ENCODE peak calls at places on chromosomes 11 and 22, in six cellular contexts. G, L, Z, U, C and E are unnamed samples.

GRCh38 chr22:32331918-32332725 is 25.5 kb upstream of the RFPL3 start:
- DNase-seq in L (no peak), Z (no peak), C (no peak), G (no peak), U (no peak), E (no peak)

GRCh38 chr22:50011447-50012200 is 941 bp downstream of the IL17REL start:
- DNase-seq in C (no peak), U (no peak), L (no peak), Z (peak; percentile 6), G (no peak), E (peak; percentile 6)

GRCh38 chr11:48093323-48093722 is 113.0 kb downstream of the PTPRJ start:
- DNase-seq in G (no peak), Z (no peak), U (no peak), L (no peak), C (no peak), E (no peak)

GRCh38 chr11:119218141-119218878 is 12.2 kb downstream of the CBL start:
- DNase-seq in Z (no peak), U (no peak), L (no peak), G (peak; percentile 99), C (peak; percentile 97), E (no peak)

GRCh38 chr11:113189909-113190667 is 124.3 kb upstream of the TTC12 start:
- DNase-seq in U (no peak), Z (no peak), C (peak; percentile 92), L (no peak), G (no peak), E (no peak)

GRCh38 chr11:17813391-17814059 is 78.9 kb downstream of the KCNC1 start:
- DNase-seq in Z (no peak), U (no peak), C (no peak), G (no peak), L (no peak), E (no peak)

GRCh38 chr22:41445171-41446056 is 1.2 kb downstream of the TOB2 start:
- DNase-seq in C (peak; percentile 26), U (peak; percentile 29), L (peak; percentile 45), G (no peak), Z (no peak), E (peak; percentile 89)

GRCh38 chr11:7688238-7688826 is 15.0 kb upstream of the CYB5R2 start:
- DNase-seq in L (peak; percentile 15), Z (no peak), U (peak; percentile 55), C (peak; percentile 58), G (peak; percentile 31), E (no peak)

GRCh38 chr11:44622190-44622650 is 56.8 kb downstream of the CD82 start:
- DNase-seq in U (no peak), L (peak; percentile 1), G (no peak), C (no peak), Z (no peak), E (peak; percentile 2)

GRCh38 chr11:132116516-132116915 is 746.1 kb downstream of the NTM start:
- DNase-seq in L (no peak), C (no peak), U (no peak), Z (no peak), G (no peak), E (no peak)

GRCh38 chr11:133619973-133620372 is 87.7 kb upstream of the OPCML start:
- DNase-seq in Z (no peak), G (no peak), C (no peak), L (no peak), U (peak; percentile 28), E (peak; percentile 40)

GRCh38 chr11:126790550-126790981 is 210.0 kb downstream of the KIRREL3 start:
- DNase-seq in U (no peak), L (no peak), Z (no peak), C (peak; percentile 88), G (peak; percentile 98), E (no peak)

GRCh38 chr22:23579280-23579679 is 810 bp downstream of the IGLL1 start:
- DNase-seq in C (no peak), L (no peak), Z (no peak), U (no peak), G (no peak), E (no peak)
- H3K4me3 ChIP-seq in C (no peak overlapping the region), L (no peak overlapping the region), Z (no peak overlapping the region), U (no peak overlapping the region), G (no peak overlapping the region), E (no peak overlapping the region)

GRCh38 chr11:2393941-2394817 is 6.4 kb upstream of the TSSC4 start:
- DNase-seq in C (no peak), U (no peak), L (no peak), Z (no peak), G (no peak), E (no peak)
- TF ChIP-seq CTCF in C (no peak), U (no peak), L (no peak), Z (no peak), G (no peak), E (no peak)

GRCh38 chr22:38823076-38823475 is 20.8 kb downstream of the NPTXR start:
- DNase-seq in Z (no peak), U (no peak), G (no peak), L (no peak), C (no peak), E (no peak)
- H3K4me3 ChIP-seq in Z (no peak overlapping the region), U (no peak overlapping the region), G (no peak overlapping the region), L (no peak overlapping the region), C (no peak overlapping the region), E (no peak overlapping the region)

DNA sequence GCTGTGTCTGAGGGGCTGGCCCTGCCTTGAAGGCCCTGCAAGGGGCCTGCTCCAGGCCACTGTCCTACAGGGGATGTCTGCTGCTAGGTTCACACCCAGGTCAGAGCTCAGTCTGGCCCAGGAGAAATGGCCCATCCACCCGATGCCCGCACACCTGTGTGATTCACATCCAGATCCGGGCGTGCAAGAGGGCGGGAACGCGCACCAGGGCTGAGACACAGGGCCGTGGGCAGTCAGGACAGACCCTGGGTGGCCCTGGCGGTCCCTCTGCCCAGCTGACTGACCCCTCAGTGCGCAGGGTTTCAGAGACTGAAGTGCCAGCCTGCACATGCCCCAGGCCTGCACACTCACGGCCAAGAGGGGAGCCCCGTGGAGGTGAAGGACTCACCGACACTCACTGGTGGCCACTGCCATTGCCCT is 7.4 kb downstream of the TOLLIP start:
- DNase-seq in C (no peak), L (no peak), Z (no peak), G (no peak), U (no peak), E (no peak)
- TF ChIP-seq CTCF in C (no peak), L (no peak), Z (no peak), G (no peak), U (no peak), E (no peak)

GRCh38 chr11:64723117-64723906 is at the start of gene NRXN2:
- DNase-seq in L (peak; percentile 83), U (peak; percentile 92), G (peak; percentile 70), Z (peak; percentile 84), C (peak; percentile 80), E (peak; percentile 90)

GRCh38 chr11:64722141-64723050 is 601 bp downstream of the NRXN2 start:
- DNase-seq in G (no peak), C (no peak), L (no peak), U (no peak), Z (no peak), E (no peak)

GRCh38 chr11:64724863-64725535 is 2.0 kb upstream of the NRXN2 start:
- DNase-seq in C (no peak), G (no peak), U (no peak), L (no peak), Z (no peak), E (no peak)

GRCh38 chr11:64725601-64726139 is 2.7 kb upstream of the NRXN2 start:
- DNase-seq in C (no peak), G (no peak), Z (no peak), L (no peak), U (no peak), E (no peak)

GRCh38 chr11:64723907-64724862 is 1.2 kb upstream of the NRXN2 start:
- DNase-seq in C (no peak), Z (no peak), G (no peak), U (no peak), L (no peak), E (no peak)
- H3K4me3 ChIP-seq in C (no peak overlapping the region), Z (no peak overlapping the region), G (no peak overlapping the region), U (no peak overlapping the region), L (no peak overlapping the region), E (no peak overlapping the region)

DNA sequence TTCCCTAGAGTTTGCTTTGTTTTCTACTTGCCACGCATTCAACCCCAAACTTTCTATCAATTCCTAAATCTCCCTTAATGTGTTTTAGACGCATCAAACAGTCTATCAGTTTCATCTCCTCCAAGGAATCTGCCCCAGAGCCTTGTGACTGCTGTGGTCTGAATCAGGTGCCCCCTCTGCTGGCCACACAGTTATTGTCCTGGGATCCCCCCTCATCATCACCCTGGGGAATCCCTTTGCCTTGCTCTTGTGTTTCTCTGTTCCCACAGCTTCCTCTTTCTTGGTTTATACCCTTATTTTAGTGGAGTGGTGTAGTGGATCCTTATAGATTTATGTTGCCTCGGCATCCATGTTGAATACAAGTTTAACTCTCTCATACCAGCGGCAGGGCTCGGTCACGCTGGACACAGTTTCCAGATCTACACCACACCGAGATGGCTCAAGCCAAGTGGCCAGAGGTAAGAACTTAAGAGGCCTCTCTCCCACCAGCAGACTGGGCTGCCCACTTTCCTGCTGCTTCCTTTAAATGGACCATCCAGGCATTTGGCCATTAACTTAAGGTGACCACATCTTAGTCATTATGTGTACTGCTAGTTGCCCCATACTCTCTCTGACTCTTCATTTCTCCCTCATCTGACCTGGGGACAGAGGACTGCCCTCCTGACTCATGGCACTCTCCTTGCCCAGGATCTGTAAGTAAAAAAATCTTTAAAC is 8.2 kb downstream of the UPB1 start:
- DNase-seq in G (peak; percentile 63), U (peak; percentile 63), L (peak; percentile 76), Z (peak; percentile 62), C (peak; percentile 72), E (peak; percentile 73)
- TF ChIP-seq CTCF in G (peak; percentile 83), U (peak; percentile 80), L (no peak), Z (peak; percentile 86), C (peak; percentile 72), E (peak; percentile 81)

GRCh38 chr11:78423241-78423640 is 5.6 kb upstream of the GAB2 start:
- DNase-seq in Z (no peak), L (no peak), G (no peak), C (no peak), U (no peak), E (no peak)

GRCh38 chr11:78419327-78419726 is 1.7 kb upstream of the GAB2 start:
- DNase-seq in Z (no peak), L (peak; percentile 39), C (peak; percentile 99), G (peak; percentile 99), U (no peak), E (no peak)

GRCh38 chr11:78420255-78420764 is 2.7 kb upstream of the GAB2 start:
- DNase-seq in Z (peak; percentile 74), G (peak; percentile 88), U (peak; percentile 46), L (peak; percentile 85), C (peak; percentile 91), E (peak; percentile 63)

GRCh38 chr11:78418584-78419211 is 1.1 kb upstream of the GAB2 start:
- DNase-seq in Z (no peak), C (no peak), U (no peak), G (peak; percentile 27), L (no peak), E (no peak)

GRCh38 chr11:78420796-78421209 is 3.2 kb upstream of the GAB2 start:
- DNase-seq in Z (peak; percentile 88), C (peak; percentile 58), G (peak; percentile 85), U (peak; percentile 47), L (peak; percentile 44), E (no peak)
- H3K4me3 ChIP-seq in Z (peak overlapping the region; percentile 40), C (no peak overlapping the region), G (no peak overlapping the region), U (no peak overlapping the region), L (no peak overlapping the region), E (no peak overlapping the region)

GRCh38 chr11:130216591-130217132 is 57.1 kb downstream of the ST14 start:
- DNase-seq in G (no peak), Z (no peak), L (no peak), C (no peak), U (no peak), E (no peak)
- TF ChIP-seq CTCF in G (no peak), Z (no peak), L (no peak), C (no peak), U (no peak), E (no peak)